ENCODE peak calls at places on chromosomes 6 and 20, in eight cellular contexts. One of them, this sample, is unnamed.

GRCh38 chr6:85506441-85507093 is 56.7 kb downstream of the NT5E start:
- DNase-seq in keratinocyte: no peak
- DNase-seq in NCI-H345: no peak
- DNase-seq in T-cell: no peak
- DNase-seq in body of pancreas: no peak
- DNase-seq in natural killer cell: no peak
- DNase-seq in fibroblast of lung: no peak
- DNase-seq in hepatic stellate cell: no peak
- DNase-seq in this sample: no peak

GRCh38 chr20:5168582-5169396 is 42.0 kb downstream of the CDS2 start:
- DNase-seq in keratinocyte: no peak
- DNase-seq in NCI-H345: peak
- DNase-seq in T-cell: no peak
- DNase-seq in body of pancreas: no peak
- DNase-seq in natural killer cell: no peak
- DNase-seq in fibroblast of lung: peak
- DNase-seq in hepatic stellate cell: peak
- DNase-seq in this sample: peak

GRCh38 chr20:5975778-5976177 is 25.3 kb downstream of the MCM8 start:
- DNase-seq in keratinocyte: no peak
- DNase-seq in NCI-H345: no peak
- DNase-seq in T-cell: no peak
- DNase-seq in body of pancreas: no peak
- DNase-seq in natural killer cell: no peak
- DNase-seq in fibroblast of lung: no peak
- DNase-seq in hepatic stellate cell: no peak
- DNase-seq in this sample: no peak

GRCh38 chr6:147834377-147834776 is 325.9 kb downstream of the SAMD5 start:
- DNase-seq in keratinocyte: no peak
- DNase-seq in NCI-H345: no peak
- DNase-seq in T-cell: no peak
- DNase-seq in body of pancreas: no peak
- DNase-seq in natural killer cell: no peak
- DNase-seq in fibroblast of lung: peak
- DNase-seq in hepatic stellate cell: no peak
- DNase-seq in this sample: no peak

GRCh38 chr6:150068786-150069648 is at the start of gene ULBP3:
- DNase-seq in keratinocyte: peak
- DNase-seq in NCI-H345: peak
- DNase-seq in T-cell: peak
- DNase-seq in body of pancreas: peak
- DNase-seq in natural killer cell: peak
- DNase-seq in fibroblast of lung: peak
- DNase-seq in hepatic stellate cell: peak
- DNase-seq in this sample: peak

GRCh38 chr20:64044484-64045247 is 4.8 kb downstream of the SOX18 start:
- DNase-seq in keratinocyte: no peak
- DNase-seq in NCI-H345: no peak
- DNase-seq in T-cell: no peak
- DNase-seq in body of pancreas: no peak
- DNase-seq in natural killer cell: no peak
- DNase-seq in fibroblast of lung: peak
- DNase-seq in hepatic stellate cell: peak
- DNase-seq in this sample: peak

GRCh38 chr20:48295445-48295903 is 510.2 kb upstream of the SULF2 start:
- DNase-seq in keratinocyte: no peak
- DNase-seq in NCI-H345: no peak
- DNase-seq in T-cell: no peak
- DNase-seq in body of pancreas: peak
- DNase-seq in natural killer cell: no peak
- DNase-seq in fibroblast of lung: peak
- DNase-seq in hepatic stellate cell: peak
- DNase-seq in this sample: peak

GRCh38 chr20:4937422-4938319 is 63.6 kb downstream of the SLC23A2 start:
- DNase-seq in keratinocyte: no peak
- DNase-seq in NCI-H345: peak
- DNase-seq in T-cell: no peak
- DNase-seq in body of pancreas: peak
- DNase-seq in natural killer cell: no peak
- DNase-seq in fibroblast of lung: peak
- DNase-seq in hepatic stellate cell: no peak
- DNase-seq in this sample: no peak

GRCh38 chr20:57400262-57400701 is 9.1 kb downstream of the RBM38 start:
- DNase-seq in keratinocyte: no peak
- DNase-seq in NCI-H345: no peak
- DNase-seq in T-cell: no peak
- DNase-seq in body of pancreas: no peak
- DNase-seq in natural killer cell: no peak
- DNase-seq in fibroblast of lung: no peak
- DNase-seq in hepatic stellate cell: no peak
- DNase-seq in this sample: no peak

GRCh38 chr20:15703171-15703911 is 869.9 kb downstream of the KIF16B start:
- DNase-seq in keratinocyte: peak
- DNase-seq in NCI-H345: no peak
- DNase-seq in T-cell: no peak
- DNase-seq in body of pancreas: no peak
- DNase-seq in natural killer cell: no peak
- DNase-seq in fibroblast of lung: peak
- DNase-seq in hepatic stellate cell: peak
- DNase-seq in this sample: peak

GRCh38 chr20:50322703-50323131 is 132.1 kb downstream of the CEBPB start:
- DNase-seq in keratinocyte: no peak
- DNase-seq in NCI-H345: no peak
- DNase-seq in T-cell: no peak
- DNase-seq in body of pancreas: no peak
- DNase-seq in natural killer cell: no peak
- DNase-seq in fibroblast of lung: no peak
- DNase-seq in hepatic stellate cell: no peak
- DNase-seq in this sample: no peak

GRCh38 chr20:38165089-38165965 is at the start of gene TGM2:
- DNase-seq in keratinocyte: no peak
- DNase-seq in NCI-H345: peak
- DNase-seq in T-cell: no peak
- DNase-seq in body of pancreas: peak
- DNase-seq in natural killer cell: peak
- DNase-seq in fibroblast of lung: peak
- DNase-seq in hepatic stellate cell: peak
- DNase-seq in this sample: peak

GRCh38 chr6:149331043-149331807 is 13.7 kb downstream of the TAB2 start:
- DNase-seq in keratinocyte: no peak
- DNase-seq in NCI-H345: no peak
- DNase-seq in T-cell: no peak
- DNase-seq in body of pancreas: no peak
- DNase-seq in natural killer cell: no peak
- DNase-seq in fibroblast of lung: peak
- DNase-seq in hepatic stellate cell: no peak
- DNase-seq in this sample: no peak

GRCh38 chr6:71419217-71419953 is 130.8 kb downstream of the OGFRL1 start:
- DNase-seq in keratinocyte: no peak
- DNase-seq in NCI-H345: no peak
- DNase-seq in T-cell: no peak
- DNase-seq in body of pancreas: peak
- DNase-seq in natural killer cell: no peak
- DNase-seq in fibroblast of lung: no peak
- DNase-seq in hepatic stellate cell: no peak
- DNase-seq in this sample: peak

GRCh38 chr6:49513153-49513989 is 13.6 kb downstream of the GLYATL3 start:
- DNase-seq in keratinocyte: no peak
- DNase-seq in NCI-H345: no peak
- DNase-seq in T-cell: no peak
- DNase-seq in body of pancreas: no peak
- DNase-seq in natural killer cell: no peak
- DNase-seq in fibroblast of lung: no peak
- DNase-seq in hepatic stellate cell: no peak
- DNase-seq in this sample: no peak

GRCh38 chr6:123434186-123434585 is 202.6 kb downstream of the TRDN start:
- DNase-seq in keratinocyte: no peak
- DNase-seq in NCI-H345: no peak
- DNase-seq in T-cell: no peak
- DNase-seq in body of pancreas: no peak
- DNase-seq in natural killer cell: no peak
- DNase-seq in fibroblast of lung: no peak
- DNase-seq in hepatic stellate cell: no peak
- DNase-seq in this sample: peak

GRCh38 chr6:3380344-3381232 is 76.3 kb downstream of the SLC22A23 start:
- DNase-seq in keratinocyte: no peak
- DNase-seq in NCI-H345: peak
- DNase-seq in T-cell: no peak
- DNase-seq in body of pancreas: peak
- DNase-seq in natural killer cell: no peak
- DNase-seq in fibroblast of lung: no peak
- DNase-seq in hepatic stellate cell: no peak
- DNase-seq in this sample: no peak

GRCh38 chr6:35262596-35262995 is 3.1 kb downstream of the ZNF76 start:
- DNase-seq in keratinocyte: no peak
- DNase-seq in NCI-H345: no peak
- DNase-seq in T-cell: no peak
- DNase-seq in body of pancreas: no peak
- DNase-seq in natural killer cell: no peak
- DNase-seq in fibroblast of lung: peak
- DNase-seq in hepatic stellate cell: peak
- DNase-seq in this sample: no peak

GRCh38 chr6:26270121-26270861 is 94.7 kb upstream of the BTN3A2 start:
- DNase-seq in keratinocyte: no peak
- DNase-seq in NCI-H345: peak
- DNase-seq in T-cell: no peak
- DNase-seq in body of pancreas: no peak
- DNase-seq in natural killer cell: no peak
- DNase-seq in fibroblast of lung: no peak
- DNase-seq in hepatic stellate cell: no peak
- DNase-seq in this sample: peak

GRCh38 chr20:44738779-44739477 is 6.7 kb upstream of the KCNK15 start:
- DNase-seq in keratinocyte: no peak
- DNase-seq in NCI-H345: peak
- DNase-seq in T-cell: no peak
- DNase-seq in body of pancreas: peak
- DNase-seq in natural killer cell: no peak
- DNase-seq in fibroblast of lung: peak
- DNase-seq in hepatic stellate cell: peak
- DNase-seq in this sample: peak

GRCh38 chr6:135624402-135625297 is 127.1 kb upstream of the AHI1 start:
- DNase-seq in keratinocyte: no peak
- DNase-seq in NCI-H345: no peak
- DNase-seq in T-cell: no peak
- DNase-seq in body of pancreas: no peak
- DNase-seq in natural killer cell: no peak
- DNase-seq in fibroblast of lung: peak
- DNase-seq in hepatic stellate cell: no peak
- DNase-seq in this sample: peak

GRCh38 chr6:122869437-122870024 is 80.5 kb downstream of the SMPDL3A start:
- DNase-seq in keratinocyte: peak
- DNase-seq in NCI-H345: peak
- DNase-seq in T-cell: no peak
- DNase-seq in body of pancreas: peak
- DNase-seq in natural killer cell: no peak
- DNase-seq in fibroblast of lung: peak
- DNase-seq in hepatic stellate cell: peak
- DNase-seq in this sample: peak

GRCh38 chr20:52279667-52280180 is 88.1 kb upstream of the ZFP64 start:
- DNase-seq in keratinocyte: no peak
- DNase-seq in NCI-H345: no peak
- DNase-seq in T-cell: no peak
- DNase-seq in body of pancreas: no peak
- DNase-seq in natural killer cell: no peak
- DNase-seq in fibroblast of lung: peak
- DNase-seq in hepatic stellate cell: no peak
- DNase-seq in this sample: no peak

GRCh38 chr20:51635680-51636079 is 93.2 kb upstream of the NFATC2 start:
- DNase-seq in keratinocyte: no peak
- DNase-seq in NCI-H345: no peak
- DNase-seq in T-cell: no peak
- DNase-seq in body of pancreas: no peak
- DNase-seq in natural killer cell: no peak
- DNase-seq in fibroblast of lung: no peak
- DNase-seq in hepatic stellate cell: no peak
- DNase-seq in this sample: no peak

GRCh38 chr6:90446164-90446563 is 140.7 kb downstream of the MAP3K7 start:
- DNase-seq in keratinocyte: no peak
- DNase-seq in NCI-H345: no peak
- DNase-seq in T-cell: no peak
- DNase-seq in body of pancreas: no peak
- DNase-seq in natural killer cell: no peak
- DNase-seq in fibroblast of lung: peak
- DNase-seq in hepatic stellate cell: no peak
- DNase-seq in this sample: no peak

GRCh38 chr20:17377222-17377621 is 150.4 kb downstream of the PCSK2 start:
- DNase-seq in keratinocyte: no peak
- DNase-seq in NCI-H345: peak
- DNase-seq in T-cell: no peak
- DNase-seq in body of pancreas: no peak
- DNase-seq in natural killer cell: no peak
- DNase-seq in fibroblast of lung: no peak
- DNase-seq in hepatic stellate cell: no peak
- DNase-seq in this sample: no peak

GRCh38 chr6:49155321-49155720 is 307.7 kb downstream of the MMUT start:
- DNase-seq in keratinocyte: no peak
- DNase-seq in NCI-H345: no peak
- DNase-seq in T-cell: no peak
- DNase-seq in body of pancreas: no peak
- DNase-seq in natural killer cell: no peak
- DNase-seq in fibroblast of lung: no peak
- DNase-seq in hepatic stellate cell: no peak
- DNase-seq in this sample: no peak

GRCh38 chr6:152293404-152293803 is 343.8 kb downstream of the SYNE1 start:
- DNase-seq in keratinocyte: no peak
- DNase-seq in NCI-H345: peak
- DNase-seq in T-cell: no peak
- DNase-seq in body of pancreas: peak
- DNase-seq in natural killer cell: no peak
- DNase-seq in fibroblast of lung: no peak
- DNase-seq in hepatic stellate cell: no peak
- DNase-seq in this sample: no peak

GRCh38 chr20:17364681-17365080 is 137.8 kb downstream of the PCSK2 start:
- DNase-seq in keratinocyte: no peak
- DNase-seq in NCI-H345: no peak
- DNase-seq in T-cell: no peak
- DNase-seq in body of pancreas: no peak
- DNase-seq in natural killer cell: no peak
- DNase-seq in fibroblast of lung: no peak
- DNase-seq in hepatic stellate cell: no peak
- DNase-seq in this sample: no peak

This sample was measured in astrocyte of the hippocampus.